ENCODE peak calls at places on chromosomes 16 and 17, in seven cellular contexts. I, Z, P, U, H, R and K are unnamed samples.

GRCh38 chr16:2532494-2533141 is 1.4 kb upstream of the CEMP1 start:
- DNase-seq in P (peak; percentile 69), H (peak; percentile 54), Z (peak; percentile 48), U (peak; percentile 37), I (peak; percentile 45), R (peak; percentile 47), K (no peak)

GRCh38 chr17:76240461-76241204 is at the start of gene RNF157:
- DNase-seq in P (peak; percentile 44), H (peak; percentile 75), Z (peak; percentile 16), U (peak; percentile 58), R (peak; percentile 60), I (peak; percentile 54), K (peak; percentile 71)

GRCh38 chr17:35314415-35315216 is 58.8 kb downstream of the SLFN11 start:
- DNase-seq in U (no peak), Z (no peak), I (no peak), R (no peak), P (no peak), H (no peak), K (no peak)

GRCh38 chr16:57607676-57608461 is 20.6 kb upstream of the ADGRG1 start:
- DNase-seq in R (no peak), Z (no peak), H (no peak), U (no peak), P (no peak), I (no peak), K (no peak)

GRCh38 chr17:67281736-67282135 is 36.7 kb upstream of the HELZ start:
- DNase-seq in R (no peak), I (no peak), P (no peak), H (no peak), Z (no peak), U (no peak), K (no peak)

GRCh38 chr17:49224997-49225337 is 5.6 kb downstream of the PHOSPHO1 start:
- DNase-seq in I (no peak), U (no peak), H (no peak), P (no peak), Z (no peak), R (no peak), K (no peak)

GRCh38 chr17:60857521-60857920 is 179.9 kb downstream of the BCAS3 start:
- DNase-seq in Z (no peak), I (no peak), R (no peak), H (no peak), P (no peak), U (no peak), K (no peak)

GRCh38 chr17:79778504-79779087 is 648 bp downstream of the CBX2 start:
- DNase-seq in P (peak; percentile 61), I (no peak), U (no peak), Z (no peak), H (no peak), R (no peak), K (no peak)

GRCh38 chr17:35294756-35295155 is 51.9 kb downstream of the SLFN5 start:
- DNase-seq in R (no peak), H (no peak), Z (no peak), P (no peak), U (no peak), I (peak; percentile 26), K (no peak)

GRCh38 chr17:79050591-79050990 is 24.0 kb upstream of the ENGASE start:
- DNase-seq in P (no peak), H (no peak), I (no peak), U (no peak), R (no peak), Z (no peak), K (no peak)

GRCh38 chr17:62098623-62099231 is 33.6 kb upstream of the MED13 start:
- DNase-seq in Z (no peak), H (no peak), R (no peak), I (no peak), U (no peak), P (no peak), K (no peak)

GRCh38 chr17:76163919-76164318 is 22.9 kb upstream of the FOXJ1 start:
- DNase-seq in P (no peak), U (no peak), Z (no peak), H (no peak), R (no peak), I (no peak), K (peak; percentile 11)

GRCh38 chr17:50882851-50883250 is 16.7 kb upstream of the TOB1 start:
- DNase-seq in Z (peak; percentile 48), I (peak; percentile 74), P (no peak), R (no peak), U (no peak), H (no peak), K (no peak)